ENCODE peak calls at places on chromosome 22, in ten cellular contexts. X is activated T-helper 9 cell treated with anti-CD3 and anti-CD28 coated beads, Interleukin-2, amount 50 U/mL, for 16 hours; S is NCI-H2081; A is NCI-H460; D is fibroblast of the conjunctiva; J is central memory CD4-positive, alpha-beta T cell; G is Peyer's patch; E is spleen; M is iPS DF 19.7; Y is epithelial cell of esophagus. Z is an unnamed sample.

GRCh38 chr22:39003165-39003638 is 10.9 kb upstream of the APOBEC3C start:
- DNase-seq in X (peak), S (no peak), A (peak), D (peak), J (peak), G (peak), E (peak), M (peak), Y (peak), Z (peak)

GRCh38 chr22:23604939-23605712 is 25.0 kb upstream of the IGLL1 start:
- DNase-seq in X (no peak), S (no peak), A (no peak), D (no peak), J (no peak), G (no peak), E (no peak), M (no peak), Y (no peak), Z (no peak)

GRCh38 chr22:48670747-48671146 is 1156.9 kb downstream of the BRD1 start:
- DNase-seq in X (no peak), S (no peak), A (no peak), D (no peak), J (no peak), G (no peak), E (no peak), M (no peak), Y (no peak), Z (no peak)

GRCh38 chr22:32917577-32918375 is 116.3 kb downstream of the TIMP3 start:
- DNase-seq in X (no peak), S (no peak), A (no peak), D (no peak), J (no peak), G (no peak), E (no peak), M (no peak), Y (no peak), Z (no peak)

GRCh38 chr22:17906978-17907730 is 117.2 kb downstream of the MICAL3 start:
- DNase-seq in X (no peak), S (no peak), A (no peak), D (no peak), J (no peak), G (no peak), E (no peak), M (no peak), Y (no peak), Z (no peak)

GRCh38 chr22:28819253-28820096 is 19.1 kb upstream of the XBP1 start:
- DNase-seq in X (no peak), S (no peak), A (no peak), D (no peak), J (no peak), G (no peak), E (peak), M (no peak), Y (no peak), Z (no peak)

GRCh38 chr22:46617250-46618103 is 2.7 kb upstream of the GRAMD4 start:
- DNase-seq in X (no peak), S (no peak), A (no peak), D (no peak), J (no peak), G (no peak), E (no peak), M (no peak), Y (no peak), Z (no peak)

GRCh38 chr22:40485813-40486610 is 115.6 kb downstream of the SGSM3 start:
- DNase-seq in X (no peak), S (no peak), A (no peak), D (no peak), J (no peak), G (no peak), E (no peak), M (no peak), Y (peak), Z (peak)

GRCh38 chr22:49763696-49764095 is 64.0 kb downstream of the BRD1 start:
- DNase-seq in X (no peak), S (no peak), A (no peak), D (no peak), J (no peak), G (no peak), E (peak), M (no peak), Y (no peak), Z (no peak)

GRCh38 chr22:41910050-41910598 is 4.8 kb downstream of the SHISA8 start:
- DNase-seq in X (no peak), S (no peak), A (no peak), D (no peak), J (no peak), G (no peak), E (no peak), M (no peak), Y (peak), Z (no peak)

GRCh38 chr22:41217553-41218157 is 12.5 kb downstream of the L3MBTL2 start:
- DNase-seq in X (no peak), S (no peak), A (peak), D (peak), J (peak), G (peak), E (no peak), M (no peak), Y (peak), Z (no peak)

GRCh38 chr22:37499006-37499707 is 13.0 kb upstream of the MFNG start:
- DNase-seq in X (no peak), S (no peak), A (no peak), D (no peak), J (no peak), G (no peak), E (no peak), M (no peak), Y (no peak), Z (no peak)

GRCh38 chr22:20437253-20438065 is at the start of gene SCARF2:
- DNase-seq in X (no peak), S (no peak), A (no peak), D (peak), J (no peak), G (no peak), E (peak), M (no peak), Y (no peak), Z (peak)

GRCh38 chr22:46568102-46568809 is 30.8 kb upstream of the CELSR1 start:
- DNase-seq in X (no peak), S (no peak), A (no peak), D (no peak), J (no peak), G (no peak), E (peak), M (no peak), Y (no peak), Z (peak)

GRCh38 chr22:38353142-38353629 is 36.0 kb upstream of the CSNK1E start:
- DNase-seq in X (peak), S (peak), A (peak), D (peak), J (peak), G (peak), E (peak), M (no peak), Y (peak), Z (peak)

GRCh38 chr22:43164636-43165035 is 13.3 kb downstream of the TSPO start:
- DNase-seq in X (no peak), S (no peak), A (no peak), D (no peak), J (no peak), G (no peak), E (no peak), M (no peak), Y (no peak), Z (no peak)

GRCh38 chr22:24191381-24191841 is 10.1 kb downstream of the SUSD2 start:
- DNase-seq in X (no peak), S (no peak), A (no peak), D (no peak), J (no peak), G (no peak), E (peak), M (no peak), Y (no peak), Z (peak)

GRCh38 chr22:35538801-35539321 is 1.8 kb upstream of the RASD2 start:
- DNase-seq in X (no peak), S (no peak), A (peak), D (no peak), J (no peak), G (no peak), E (no peak), M (no peak), Y (peak), Z (no peak)

GRCh38 chr22:29842740-29843139 is 4.7 kb upstream of the ASCC2 start:
- DNase-seq in X (no peak), S (no peak), A (no peak), D (peak), J (no peak), G (no peak), E (no peak), M (no peak), Y (peak), Z (no peak)

GRCh38 chr22:42336527-42337227 is 66.2 kb upstream of the TCF20 start:
- DNase-seq in X (no peak), S (no peak), A (no peak), D (no peak), J (no peak), G (no peak), E (no peak), M (no peak), Y (peak), Z (no peak)

GRCh38 chr22:23067023-23067650 is 3.2 kb upstream of the GNAZ start:
- DNase-seq in X (no peak), S (no peak), A (no peak), D (no peak), J (no peak), G (no peak), E (peak), M (no peak), Y (no peak), Z (peak)

GRCh38 chr22:39750759-39751158 is 142.8 kb downstream of the ENTHD1 start:
- DNase-seq in X (no peak), S (no peak), A (no peak), D (no peak), J (no peak), G (no peak), E (no peak), M (no peak), Y (no peak), Z (no peak)

GRCh38 chr22:46776486-46776826 is 14.0 kb downstream of the TBC1D22A start:
- DNase-seq in X (no peak), S (no peak), A (no peak), D (no peak), J (no peak), G (no peak), E (peak), M (no peak), Y (no peak), Z (no peak)

GRCh38 chr22:29062286-29062949 is 787 bp upstream of the C22orf31 start:
- DNase-seq in X (no peak), S (no peak), A (no peak), D (no peak), J (no peak), G (no peak), E (no peak), M (no peak), Y (peak), Z (no peak)

GRCh38 chr22:49957826-49958461 is 2.6 kb upstream of the PIM3 start:
- DNase-seq in X (no peak), S (no peak), A (no peak), D (no peak), J (no peak), G (no peak), E (peak), M (no peak), Y (no peak), Z (no peak)

GRCh38 chr22:47423861-47424820 is 661.7 kb downstream of the TBC1D22A start:
- DNase-seq in X (no peak), S (no peak), A (no peak), D (no peak), J (no peak), G (no peak), E (no peak), M (no peak), Y (no peak), Z (no peak)

GRCh38 chr22:41237036-41237706 is 3.6 kb downstream of the CHADL start:
- DNase-seq in X (no peak), S (no peak), A (no peak), D (no peak), J (no peak), G (no peak), E (no peak), M (no peak), Y (no peak), Z (no peak)

GRCh38 chr22:46742576-46743221 is 4.6 kb upstream of the CERK start:
- DNase-seq in X (no peak), S (no peak), A (no peak), D (no peak), J (no peak), G (no peak), E (no peak), M (no peak), Y (no peak), Z (no peak)

GRCh38 chr22:35578836-35579575 is 38.1 kb downstream of the MB start:
- DNase-seq in X (no peak), S (no peak), A (no peak), D (no peak), J (no peak), G (no peak), E (no peak), M (no peak), Y (no peak), Z (no peak)

GRCh38 chr22:31288496-31289235 is 3.6 kb downstream of the PIK3IP1 start:
- DNase-seq in X (no peak), S (no peak), A (no peak), D (no peak), J (no peak), G (no peak), E (no peak), M (no peak), Y (no peak), Z (no peak)

GRCh38 chr22:24432059-24432853 is 4.9 kb downstream of the ADORA2A start:
- DNase-seq in X (no peak), S (no peak), A (no peak), D (peak), J (no peak), G (no peak), E (peak), M (no peak), Y (peak), Z (no peak)

GRCh38 chr22:49334976-49335375 is 492.7 kb downstream of the BRD1 start:
- DNase-seq in X (no peak), S (no peak), A (no peak), D (no peak), J (no peak), G (no peak), E (no peak), M (no peak), Y (no peak), Z (no peak)

GRCh38 chr22:17607891-17608521 is 20.5 kb downstream of the ATP6V1E1 start:
- DNase-seq in X (no peak), S (no peak), A (no peak), D (no peak), J (no peak), G (no peak), E (no peak), M (no peak), Y (no peak), Z (no peak)

GRCh38 chr22:50529416-50530279 is at the start of gene TYMP:
- DNase-seq in X (peak), S (no peak), A (no peak), D (peak), J (peak), G (peak), E (no peak), M (no peak), Y (peak), Z (peak)

GRCh38 chr22:36756031-36756430 is 19.9 kb downstream of the IFT27 start:
- DNase-seq in X (no peak), S (no peak), A (no peak), D (no peak), J (no peak), G (no peak), E (no peak), M (no peak), Y (no peak), Z (peak)

GRCh38 chr22:20141186-20142077 is 9.4 kb downstream of the CCDC188 start:
- DNase-seq in X (no peak), S (no peak), A (no peak), D (no peak), J (no peak), G (no peak), E (no peak), M (no peak), Y (no peak), Z (no peak)

Z was measured in RWPE2.